ENCODE peak calls at places on chromosomes 3 and 15, in nine cellular contexts. One of them, this sample, is unnamed.

GRCh38 chr15:38072007-38072506 is 137.6 kb downstream of the TMCO5A start:
- DNase-seq in uterus: no peak
- DNase-seq in psoas muscle: no peak
- DNase-seq in GM10248: peak
- DNase-seq in neural crest cell: no peak
- DNase-seq in MCF 10A: no peak
- DNase-seq in adrenal gland: no peak
- DNase-seq in BE2C: no peak
- DNase-seq in tibial artery: no peak
- DNase-seq in this sample: no peak

GRCh38 chr15:76391847-76392246 is 55.3 kb downstream of the ISL2 start:
- DNase-seq in uterus: no peak
- DNase-seq in psoas muscle: no peak
- DNase-seq in GM10248: no peak
- DNase-seq in neural crest cell: no peak
- DNase-seq in MCF 10A: no peak
- DNase-seq in adrenal gland: no peak
- DNase-seq in BE2C: no peak
- DNase-seq in tibial artery: no peak
- DNase-seq in this sample: no peak

GRCh38 chr3:165532851-165533250 is 304.4 kb downstream of the BCHE start:
- DNase-seq in uterus: no peak
- DNase-seq in psoas muscle: no peak
- DNase-seq in GM10248: no peak
- DNase-seq in neural crest cell: no peak
- DNase-seq in MCF 10A: no peak
- DNase-seq in adrenal gland: no peak
- DNase-seq in BE2C: no peak
- DNase-seq in tibial artery: no peak
- DNase-seq in this sample: no peak

GRCh38 chr3:38031022-38031994 is 1.9 kb upstream of the PLCD1 start:
- DNase-seq in uterus: no peak
- DNase-seq in psoas muscle: peak
- DNase-seq in GM10248: no peak
- DNase-seq in neural crest cell: no peak
- DNase-seq in MCF 10A: peak
- DNase-seq in adrenal gland: peak
- DNase-seq in BE2C: no peak
- DNase-seq in tibial artery: peak
- DNase-seq in this sample: peak

GRCh38 chr3:112097378-112097777 is 11.2 kb downstream of the C3orf52 start:
- DNase-seq in uterus: no peak
- DNase-seq in psoas muscle: no peak
- DNase-seq in GM10248: no peak
- DNase-seq in neural crest cell: no peak
- DNase-seq in MCF 10A: peak
- DNase-seq in adrenal gland: peak
- DNase-seq in BE2C: peak
- DNase-seq in tibial artery: no peak
- DNase-seq in this sample: peak

GRCh38 chr3:66639794-66640356 is 139.1 kb upstream of the LRIG1 start:
- DNase-seq in uterus: no peak
- DNase-seq in psoas muscle: no peak
- DNase-seq in GM10248: no peak
- DNase-seq in neural crest cell: no peak
- DNase-seq in MCF 10A: no peak
- DNase-seq in adrenal gland: no peak
- DNase-seq in BE2C: no peak
- DNase-seq in tibial artery: no peak
- DNase-seq in this sample: no peak

GRCh38 chr3:16055606-16056209 is 118.8 kb upstream of the GALNT15 start:
- DNase-seq in uterus: no peak
- DNase-seq in psoas muscle: no peak
- DNase-seq in GM10248: no peak
- DNase-seq in neural crest cell: no peak
- DNase-seq in MCF 10A: no peak
- DNase-seq in adrenal gland: no peak
- DNase-seq in BE2C: no peak
- DNase-seq in tibial artery: no peak
- DNase-seq in this sample: no peak

GRCh38 chr3:61718565-61718964 is 157.2 kb downstream of the PTPRG start:
- DNase-seq in uterus: no peak
- DNase-seq in psoas muscle: no peak
- DNase-seq in GM10248: no peak
- DNase-seq in neural crest cell: no peak
- DNase-seq in MCF 10A: no peak
- DNase-seq in adrenal gland: peak
- DNase-seq in BE2C: no peak
- DNase-seq in tibial artery: no peak
- DNase-seq in this sample: no peak

GRCh38 chr15:69983696-69984265 is 113.9 kb downstream of the TLE3 start:
- DNase-seq in uterus: no peak
- DNase-seq in psoas muscle: no peak
- DNase-seq in GM10248: no peak
- DNase-seq in neural crest cell: no peak
- DNase-seq in MCF 10A: peak
- DNase-seq in adrenal gland: no peak
- DNase-seq in BE2C: no peak
- DNase-seq in tibial artery: no peak
- DNase-seq in this sample: no peak

GRCh38 chr3:110343945-110344344 is 727.7 kb upstream of the NECTIN3 start:
- DNase-seq in uterus: no peak
- DNase-seq in psoas muscle: no peak
- DNase-seq in GM10248: no peak
- DNase-seq in neural crest cell: no peak
- DNase-seq in MCF 10A: no peak
- DNase-seq in adrenal gland: no peak
- DNase-seq in BE2C: no peak
- DNase-seq in tibial artery: no peak
- DNase-seq in this sample: no peak

GRCh38 chr15:74889390-74889881 is 406 bp upstream of the MPI start:
- DNase-seq in uterus: no peak
- DNase-seq in psoas muscle: peak
- DNase-seq in GM10248: no peak
- DNase-seq in neural crest cell: peak
- DNase-seq in MCF 10A: no peak
- DNase-seq in adrenal gland: peak
- DNase-seq in BE2C: no peak
- DNase-seq in tibial artery: no peak
- DNase-seq in this sample: no peak

GRCh38 chr3:188664795-188665194 is 507.0 kb upstream of the TPRG1 start:
- DNase-seq in uterus: no peak
- DNase-seq in psoas muscle: no peak
- DNase-seq in GM10248: peak
- DNase-seq in neural crest cell: no peak
- DNase-seq in MCF 10A: peak
- DNase-seq in adrenal gland: no peak
- DNase-seq in BE2C: peak
- DNase-seq in tibial artery: no peak
- DNase-seq in this sample: no peak

GRCh38 chr15:74808073-74808839 is 4.4 kb upstream of the LMAN1L start:
- DNase-seq in uterus: no peak
- DNase-seq in psoas muscle: no peak
- DNase-seq in GM10248: no peak
- DNase-seq in neural crest cell: no peak
- DNase-seq in MCF 10A: peak
- DNase-seq in adrenal gland: no peak
- DNase-seq in BE2C: no peak
- DNase-seq in tibial artery: no peak
- DNase-seq in this sample: no peak

GRCh38 chr3:81105761-81106160 is 655.7 kb downstream of the GBE1 start:
- DNase-seq in uterus: no peak
- DNase-seq in psoas muscle: no peak
- DNase-seq in GM10248: no peak
- DNase-seq in neural crest cell: no peak
- DNase-seq in MCF 10A: peak
- DNase-seq in adrenal gland: no peak
- DNase-seq in BE2C: no peak
- DNase-seq in tibial artery: no peak
- DNase-seq in this sample: no peak

GRCh38 chr15:85751731-85752421 is 42.8 kb downstream of the KLHL25 start:
- DNase-seq in uterus: peak
- DNase-seq in psoas muscle: peak
- DNase-seq in GM10248: no peak
- DNase-seq in neural crest cell: peak
- DNase-seq in MCF 10A: no peak
- DNase-seq in adrenal gland: no peak
- DNase-seq in BE2C: no peak
- DNase-seq in tibial artery: peak
- DNase-seq in this sample: no peak

GRCh38 chr3:195714380-195715011 is 6.3 kb upstream of the MUC20 start:
- DNase-seq in uterus: no peak
- DNase-seq in psoas muscle: peak
- DNase-seq in GM10248: no peak
- DNase-seq in neural crest cell: no peak
- DNase-seq in MCF 10A: no peak
- DNase-seq in adrenal gland: no peak
- DNase-seq in BE2C: no peak
- DNase-seq in tibial artery: no peak
- DNase-seq in this sample: no peak

GRCh38 chr15:57356636-57357035 is 19.7 kb upstream of the CGNL1 start:
- DNase-seq in uterus: no peak
- DNase-seq in psoas muscle: no peak
- DNase-seq in GM10248: no peak
- DNase-seq in neural crest cell: no peak
- DNase-seq in MCF 10A: no peak
- DNase-seq in adrenal gland: no peak
- DNase-seq in BE2C: no peak
- DNase-seq in tibial artery: no peak
- DNase-seq in this sample: no peak

GRCh38 chr15:91980502-91981267 is 127.2 kb downstream of the SLCO3A1 start:
- DNase-seq in uterus: no peak
- DNase-seq in psoas muscle: no peak
- DNase-seq in GM10248: no peak
- DNase-seq in neural crest cell: no peak
- DNase-seq in MCF 10A: no peak
- DNase-seq in adrenal gland: no peak
- DNase-seq in BE2C: no peak
- DNase-seq in tibial artery: peak
- DNase-seq in this sample: no peak

GRCh38 chr3:38454884-38455638 is 1.4 kb downstream of the ACVR2B start:
- DNase-seq in uterus: peak
- DNase-seq in psoas muscle: peak
- DNase-seq in GM10248: peak
- DNase-seq in neural crest cell: peak
- DNase-seq in MCF 10A: peak
- DNase-seq in adrenal gland: peak
- DNase-seq in BE2C: peak
- DNase-seq in tibial artery: peak
- DNase-seq in this sample: no peak

GRCh38 chr3:99637041-99637380 is 1.4 kb upstream of the COL8A1 start:
- DNase-seq in uterus: no peak
- DNase-seq in psoas muscle: no peak
- DNase-seq in GM10248: no peak
- DNase-seq in neural crest cell: no peak
- DNase-seq in MCF 10A: peak
- DNase-seq in adrenal gland: no peak
- DNase-seq in BE2C: no peak
- DNase-seq in tibial artery: no peak
- DNase-seq in this sample: no peak
- TF ChIP-seq CTCF in uterus: no peak
- TF ChIP-seq CTCF in psoas muscle: no peak
- TF ChIP-seq CTCF in GM10248: no peak
- TF ChIP-seq CTCF in neural crest cell: no peak
- TF ChIP-seq CTCF in MCF 10A: peak
- TF ChIP-seq CTCF in adrenal gland: no peak
- TF ChIP-seq CTCF in BE2C: no peak
- TF ChIP-seq CTCF in tibial artery: no peak
- TF ChIP-seq CTCF in this sample: no peak

DNA sequence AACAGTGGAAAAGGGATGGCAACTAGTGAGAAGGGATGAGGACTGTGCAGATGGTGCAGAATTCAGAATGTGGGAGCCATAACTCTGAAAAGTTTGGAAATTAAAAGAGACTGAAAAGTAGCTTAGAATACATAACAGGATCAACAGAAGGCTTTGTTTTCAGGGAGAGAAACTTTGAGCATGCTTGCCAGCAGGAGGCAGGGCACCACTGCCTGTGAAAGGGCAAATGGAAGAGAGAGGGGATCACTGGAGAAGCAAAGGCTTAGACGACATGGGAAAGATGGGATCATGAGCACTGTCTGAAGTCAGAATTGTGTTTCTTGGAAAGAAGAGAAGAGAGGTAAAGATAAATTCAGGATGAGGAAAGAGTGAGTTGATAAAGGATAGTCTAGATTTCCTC is 99.6 kb downstream of the ABI3BP start:
- DNase-seq in uterus: no peak
- DNase-seq in psoas muscle: no peak
- DNase-seq in GM10248: no peak
- DNase-seq in neural crest cell: no peak
- DNase-seq in MCF 10A: peak
- DNase-seq in adrenal gland: peak
- DNase-seq in BE2C: peak
- DNase-seq in tibial artery: peak
- DNase-seq in this sample: no peak
- TF ChIP-seq CTCF in uterus: peak
- TF ChIP-seq CTCF in psoas muscle: no peak
- TF ChIP-seq CTCF in GM10248: no peak
- TF ChIP-seq CTCF in neural crest cell: peak
- TF ChIP-seq CTCF in MCF 10A: peak
- TF ChIP-seq CTCF in adrenal gland: peak
- TF ChIP-seq CTCF in BE2C: peak
- TF ChIP-seq CTCF in tibial artery: peak
- TF ChIP-seq CTCF in this sample: peak

DNA sequence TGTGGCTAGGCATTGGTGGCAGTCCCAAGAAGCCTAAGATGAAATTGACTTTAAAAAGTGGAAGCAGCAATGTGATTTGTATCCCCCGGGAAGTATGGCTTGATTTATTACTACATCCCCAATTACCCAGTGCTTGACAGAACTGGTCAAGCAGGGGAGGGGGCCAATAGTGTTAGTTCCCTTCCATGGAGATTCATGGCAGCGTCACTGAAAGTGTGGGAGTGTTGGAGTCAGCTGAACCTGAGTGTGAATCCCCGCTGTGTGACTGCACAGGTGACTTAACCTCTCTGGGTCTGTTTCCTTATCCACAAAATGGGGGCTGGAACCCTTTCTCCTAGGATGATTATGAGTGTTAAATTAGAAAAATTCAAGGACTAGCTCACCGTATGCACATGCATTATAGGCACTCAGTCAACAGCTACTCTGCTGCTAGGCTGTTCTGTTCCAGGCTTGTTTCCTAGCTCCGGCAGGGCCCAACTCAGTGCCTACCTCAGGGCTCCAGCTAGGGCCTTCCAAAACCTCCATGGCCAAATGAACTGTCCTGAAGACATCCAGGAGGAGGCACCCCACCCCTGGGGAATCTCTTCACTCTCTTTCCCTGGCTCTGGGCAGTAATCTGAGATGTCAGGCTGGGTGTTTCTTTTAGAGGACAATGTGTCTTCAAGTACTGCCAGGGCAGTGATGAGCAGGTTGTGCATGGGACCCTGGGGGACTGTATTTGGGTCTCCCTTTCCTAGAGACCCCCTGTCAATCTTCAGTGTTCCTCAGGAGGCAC is 38.5 kb upstream of the TPM1 start:
- DNase-seq in uterus: no peak
- DNase-seq in psoas muscle: peak
- DNase-seq in GM10248: no peak
- DNase-seq in neural crest cell: no peak
- DNase-seq in MCF 10A: no peak
- DNase-seq in adrenal gland: no peak
- DNase-seq in BE2C: no peak
- DNase-seq in tibial artery: no peak
- DNase-seq in this sample: no peak
- TF ChIP-seq CTCF in uterus: no peak
- TF ChIP-seq CTCF in psoas muscle: peak
- TF ChIP-seq CTCF in GM10248: no peak
- TF ChIP-seq CTCF in neural crest cell: no peak
- TF ChIP-seq CTCF in MCF 10A: no peak
- TF ChIP-seq CTCF in adrenal gland: no peak
- TF ChIP-seq CTCF in BE2C: no peak
- TF ChIP-seq CTCF in tibial artery: no peak
- TF ChIP-seq CTCF in this sample: no peak

GRCh38 chr3:41418961-41419691 is 219.8 kb downstream of the CTNNB1 start:
- DNase-seq in uterus: no peak
- DNase-seq in psoas muscle: no peak
- DNase-seq in GM10248: peak
- DNase-seq in neural crest cell: no peak
- DNase-seq in MCF 10A: peak
- DNase-seq in adrenal gland: no peak
- DNase-seq in BE2C: no peak
- DNase-seq in tibial artery: no peak
- DNase-seq in this sample: no peak
- TF ChIP-seq CTCF in uterus: no peak
- TF ChIP-seq CTCF in psoas muscle: no peak
- TF ChIP-seq CTCF in GM10248: no peak
- TF ChIP-seq CTCF in neural crest cell: no peak
- TF ChIP-seq CTCF in MCF 10A: no peak
- TF ChIP-seq CTCF in adrenal gland: no peak
- TF ChIP-seq CTCF in BE2C: no peak
- TF ChIP-seq CTCF in tibial artery: no peak
- TF ChIP-seq CTCF in this sample: no peak